ENCODE peak calls at places on chromosomes 2 and 18, in six cellular contexts. C, E, Y, J, A and N are unnamed samples.

GRCh38 chr2:7930800-7931635 is 750.8 kb upstream of the ID2 start:
- DNase-seq in E (no peak), C (peak), A (no peak), Y (peak), J (no peak), N (no peak)

GRCh38 chr2:128836559-128837100 is 518.0 kb upstream of the HS6ST1 start:
- DNase-seq in E (no peak), C (no peak), Y (no peak), J (no peak), A (no peak), N (no peak)

GRCh38 chr2:241893265-241893664 is 23.7 kb downstream of the RTP5 start:
- DNase-seq in Y (no peak), C (no peak), E (no peak), J (no peak), A (peak), N (no peak)

GRCh38 chr2:134131681-134132486 is 122.0 kb upstream of the MGAT5 start:
- DNase-seq in E (no peak), Y (no peak), J (no peak), C (no peak), A (no peak), N (no peak)

GRCh38 chr2:200681731-200682130 is 95.9 kb downstream of the AOX1 start:
- DNase-seq in E (no peak), C (no peak), J (no peak), A (no peak), Y (peak), N (no peak)

GRCh38 chr2:241858206-241859016 is at the start of gene PDCD1:
- DNase-seq in A (peak), C (no peak), E (peak), J (no peak), Y (no peak), N (no peak)

GRCh38 chr2:128346811-128347558 is 28.3 kb upstream of the HS6ST1 start:
- DNase-seq in C (no peak), A (no peak), Y (no peak), E (no peak), J (no peak), N (no peak)

GRCh38 chr2:200713003-200713703 is 98.6 kb upstream of the BZW1 start:
- DNase-seq in Y (peak), C (peak), J (peak), E (peak), A (peak), N (peak)

GRCh38 chr2:151833984-151834383 is 5.8 kb upstream of the ARL5A start:
- DNase-seq in Y (no peak), A (no peak), J (no peak), E (no peak), C (no peak), N (no peak)

GRCh38 chr2:142218471-142218870 is 87.7 kb upstream of the LRP1B start:
- DNase-seq in E (peak), Y (peak), J (no peak), A (no peak), C (peak), N (no peak)

GRCh38 chr2:121788685-121789084 is 33.2 kb downstream of the TSN start:
- DNase-seq in C (no peak), E (no peak), J (no peak), A (no peak), Y (no peak), N (no peak)

GRCh38 chr2:212193066-212193465 is 345.5 kb downstream of the ERBB4 start:
- DNase-seq in A (no peak), C (no peak), Y (no peak), J (no peak), E (no peak), N (no peak)

GRCh38 chr18:45168883-45169585 is 446.2 kb upstream of the SLC14A2 start:
- DNase-seq in C (peak), J (no peak), A (no peak), Y (peak), E (no peak), N (no peak)

GRCh38 chr2:64119369-64119768 is 24.9 kb downstream of the PELI1 start:
- DNase-seq in A (no peak), Y (no peak), C (no peak), J (no peak), E (no peak), N (no peak)

GRCh38 chr2:38441346-38441745 is 64.3 kb upstream of the ATL2 start:
- DNase-seq in J (no peak), Y (no peak), E (no peak), A (no peak), C (no peak), N (no peak)

GRCh38 chr2:172011814-172012580 is 12.2 kb downstream of the METAP1D start:
- DNase-seq in E (no peak), Y (no peak), C (no peak), A (no peak), J (no peak), N (no peak)

GRCh38 chr2:189579585-189579984 is 1.0 kb downstream of the SLC40A1 start:
- DNase-seq in A (no peak), J (no peak), E (no peak), Y (peak), C (peak), N (no peak)

GRCh38 chr2:172993924-172994717 is 81.5 kb upstream of the MAP3K20 start:
- DNase-seq in J (no peak), E (no peak), Y (peak), C (no peak), A (no peak), N (no peak)

GRCh38 chr2:136874258-136874657 is 108.9 kb downstream of the THSD7B start:
- DNase-seq in J (peak), Y (no peak), E (peak), C (no peak), A (peak), N (no peak)

GRCh38 chr18:36831139-36831538 is 2.2 kb downstream of the KIAA1328 start:
- DNase-seq in Y (peak), J (no peak), C (peak), E (no peak), A (no peak), N (no peak)

GRCh38 chr2:15752552-15753232 is 161.0 kb downstream of the DDX1 start:
- DNase-seq in A (no peak), E (no peak), J (no peak), Y (no peak), C (no peak), N (no peak)

GRCh38 chr18:9663377-9663776 is 44.7 kb upstream of the RAB31 start:
- DNase-seq in J (no peak), A (no peak), Y (no peak), C (no peak), E (no peak), N (no peak)

GRCh38 chr2:199629301-199629700 is 171.6 kb upstream of the SATB2 start:
- DNase-seq in A (no peak), Y (no peak), J (no peak), E (peak), C (no peak), N (no peak)

GRCh38 chr2:199631129-199631528 is 173.4 kb upstream of the SATB2 start:
- DNase-seq in E (no peak), J (no peak), Y (no peak), C (no peak), A (no peak), N (no peak)

GRCh38 chr2:199624958-199625357 is 167.2 kb upstream of the SATB2 start:
- DNase-seq in Y (no peak), J (no peak), E (peak), A (peak), C (no peak), N (no peak)

DNA sequence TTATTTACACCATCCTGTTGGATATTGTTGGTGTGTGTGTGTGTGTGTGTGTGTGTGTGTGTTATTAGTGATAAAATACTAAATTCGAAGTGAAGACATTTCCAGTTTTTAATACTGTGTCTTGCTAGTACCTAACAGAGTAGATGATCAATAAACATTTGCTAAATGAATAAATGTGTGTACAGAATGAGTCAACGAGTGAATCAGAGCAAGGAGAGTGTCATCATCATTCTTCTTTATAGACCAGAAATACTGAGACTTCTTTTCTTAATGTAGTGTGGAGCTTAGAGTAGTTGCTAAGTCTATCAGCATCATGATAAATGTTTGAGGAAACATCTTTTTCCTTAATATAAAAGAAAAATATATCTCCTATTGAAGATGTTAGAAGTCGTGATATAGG is 169.7 kb upstream of the SATB2 start:
- DNase-seq in C (no peak), J (no peak), Y (no peak), A (no peak), E (no peak), N (no peak)
- H2BK15ac ChIP-seq in C (no peak), J (no peak), Y (no peak), A (no peak), E (no peak), N (no peak)

GRCh38 chr18:51857989-51858388 is 482.0 kb upstream of the DCC start:
- DNase-seq in Y (no peak), A (no peak), J (no peak), E (no peak), C (no peak), N (no peak)
- H2BK15ac ChIP-seq in Y (no peak), A (no peak), J (no peak), E (no peak), C (no peak), N (no peak)

GRCh38 chr2:238554468-238555184 is 127.9 kb downstream of the ASB1 start:
- DNase-seq in E (peak), J (no peak), C (no peak), Y (no peak), A (peak), N (peak)

GRCh38 chr2:238557855-238558435 is 131.2 kb downstream of the ASB1 start:
- DNase-seq in C (no peak), J (no peak), A (no peak), Y (no peak), E (no peak), N (no peak)

GRCh38 chr2:238558456-238559099 is 131.9 kb downstream of the ASB1 start:
- DNase-seq in J (no peak), E (no peak), A (no peak), C (no peak), Y (no peak), N (no peak)

GRCh38 chr2:238557431-238557830 is 130.7 kb downstream of the ASB1 start:
- DNase-seq in Y (no peak), E (no peak), C (no peak), A (no peak), J (no peak), N (no peak)

DNA sequence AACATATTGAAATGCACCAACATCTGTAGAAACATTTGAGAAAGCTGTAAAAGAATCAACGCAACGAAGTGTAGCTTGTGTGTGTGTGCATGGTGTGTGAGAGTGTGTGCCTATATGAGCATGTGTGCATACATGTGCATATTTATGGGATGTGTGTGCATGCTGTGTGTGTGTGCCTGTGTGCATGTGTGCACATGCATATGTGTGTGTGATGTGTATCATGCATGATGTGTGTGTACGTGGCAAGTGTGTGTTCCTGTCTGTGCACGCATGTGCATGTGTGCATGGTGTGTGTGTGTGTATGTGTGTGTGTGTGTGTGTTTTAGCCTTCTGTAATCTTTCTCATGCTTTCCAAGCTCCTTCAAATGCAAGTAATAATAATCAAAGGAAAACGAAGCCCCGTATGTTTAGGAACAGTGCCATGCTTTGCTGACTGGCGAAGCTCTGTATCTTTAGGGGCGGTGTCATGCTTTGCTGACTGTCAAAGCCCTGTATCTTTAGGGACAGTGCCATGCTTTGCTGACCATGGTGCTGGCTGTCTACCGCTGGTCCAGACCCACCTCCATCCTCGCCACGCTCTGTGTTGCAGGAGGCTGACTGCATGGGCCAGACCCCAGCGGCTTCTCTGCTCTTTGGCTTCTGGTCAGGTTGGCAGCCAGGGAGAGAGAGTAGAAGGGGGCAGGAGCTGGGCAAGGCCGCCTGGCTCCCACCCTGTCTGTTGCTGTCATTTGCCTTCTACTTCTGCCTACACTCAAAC is 129.2 kb downstream of the ASB1 start:
- DNase-seq in A (no peak), Y (no peak), E (no peak), J (no peak), C (no peak), N (no peak)
- H2BK15ac ChIP-seq in A (no peak), Y (no peak), E (no peak), J (no peak), C (no peak), N (peak)

DNA sequence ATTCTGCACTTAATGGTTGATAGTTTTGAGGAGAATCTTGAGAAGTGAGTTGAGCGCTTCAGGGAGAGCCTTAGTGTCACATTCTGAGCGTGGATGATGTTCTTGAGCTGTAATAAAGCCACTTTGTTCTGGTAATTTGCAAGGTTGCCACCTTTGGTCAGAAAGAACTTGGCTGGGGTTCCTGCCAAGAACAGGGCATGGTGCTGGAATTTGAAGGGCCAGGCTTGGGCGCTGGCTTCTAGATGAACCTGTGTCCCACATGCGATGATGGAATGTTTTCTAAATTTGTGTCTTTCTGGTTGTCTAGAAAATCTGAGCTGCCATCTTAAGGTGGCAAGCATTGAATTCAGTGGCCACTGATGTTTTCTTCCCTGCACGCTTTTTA is 124.1 kb upstream of the EML6 start:
- DNase-seq in A (no peak), C (no peak), J (no peak), Y (no peak), E (no peak), N (no peak)
- H2BK15ac ChIP-seq in A (no peak), C (no peak), J (no peak), Y (no peak), E (no peak), N (no peak)

GRCh38 chr2:98434492-98434891 is 10.2 kb upstream of the INPP4A start:
- DNase-seq in E (no peak), J (no peak), Y (no peak), A (no peak), C (no peak), N (no peak)
- H2BK15ac ChIP-seq in E (no peak), J (no peak), Y (no peak), A (no peak), C (no peak), N (no peak)

GRCh38 chr2:233656443-233656842 is 15.3 kb upstream of the UGT1A9 start:
- DNase-seq in A (no peak), E (no peak), Y (no peak), J (no peak), C (no peak), N (no peak)

GRCh38 chr2:233654501-233654900 is 17.2 kb upstream of the UGT1A9 start:
- DNase-seq in A (no peak), J (no peak), Y (no peak), E (peak), C (no peak), N (no peak)

GRCh38 chr2:233655043-233655442 is 16.7 kb upstream of the UGT1A9 start:
- DNase-seq in C (no peak), J (no peak), A (no peak), E (no peak), Y (no peak), N (no peak)

GRCh38 chr2:233650981-233651380 is 14.7 kb downstream of the UGT1A10 start:
- DNase-seq in A (no peak), Y (no peak), C (no peak), E (no peak), J (no peak), N (no peak)

GRCh38 chr2:233651430-233651829 is 15.2 kb downstream of the UGT1A10 start:
- DNase-seq in J (no peak), A (no peak), Y (no peak), C (no peak), E (no peak), N (no peak)
- H2BK15ac ChIP-seq in J (no peak), A (no peak), Y (no peak), C (no peak), E (no peak), N (no peak)

GRCh38 chr2:67451086-67451832 is 54.1 kb downstream of the ETAA1 start:
- DNase-seq in E (peak), A (no peak), J (no peak), C (peak), Y (peak), N (no peak)

GRCh38 chr2:67455219-67456142 is 58.3 kb downstream of the ETAA1 start:
- DNase-seq in C (no peak), J (no peak), A (no peak), E (no peak), Y (no peak), N (no peak)

GRCh38 chr2:67456441-67456840 is 59.3 kb downstream of the ETAA1 start:
- DNase-seq in Y (no peak), C (no peak), E (no peak), J (no peak), A (no peak), N (no peak)

GRCh38 chr2:67457699-67458098 is 60.6 kb downstream of the ETAA1 start:
- DNase-seq in C (no peak), A (no peak), Y (no peak), J (no peak), E (no peak), N (no peak)

GRCh38 chr2:67453365-67453764 is 56.2 kb downstream of the ETAA1 start:
- DNase-seq in E (no peak), C (peak), A (no peak), J (no peak), Y (peak), N (no peak)
- H2BK15ac ChIP-seq in E (no peak), C (no peak), A (no peak), J (no peak), Y (no peak), N (no peak)